ENCODE peak calls at places on chromosomes 6 and 20, in ten cellular contexts. One of them, this sample, is unnamed.

GRCh38 chr6:42341221-42341620 is 110.5 kb downstream of the TRERF1 start:
- DNase-seq in neural crest cell: no peak
- DNase-seq in AG09319: no peak
- DNase-seq in fibroblast of villous mesenchyme: no peak
- DNase-seq in keratinocyte: no peak
- DNase-seq in CD14-positive monocyte: no peak
- DNase-seq in A673: no peak
- DNase-seq in coronary artery: no peak
- DNase-seq in breast epithelium: no peak
- DNase-seq in A549: no peak
- DNase-seq in this sample: no peak

GRCh38 chr6:139520321-139520768 is 145.9 kb upstream of the CITED2 start:
- DNase-seq in breast epithelium: no peak
- DNase-seq in CD14-positive monocyte: no peak
- DNase-seq in A673: no peak
- DNase-seq in AG09319: no peak
- DNase-seq in coronary artery: no peak
- DNase-seq in keratinocyte: peak
- DNase-seq in A549: no peak
- DNase-seq in neural crest cell: no peak
- DNase-seq in fibroblast of villous mesenchyme: peak
- DNase-seq in this sample: no peak

GRCh38 chr6:10138917-10139316 is 276.0 kb downstream of the TFAP2A start:
- DNase-seq in AG09319: no peak
- DNase-seq in A549: no peak
- DNase-seq in A673: no peak
- DNase-seq in fibroblast of villous mesenchyme: no peak
- DNase-seq in CD14-positive monocyte: no peak
- DNase-seq in keratinocyte: peak
- DNase-seq in neural crest cell: no peak
- DNase-seq in coronary artery: no peak
- DNase-seq in breast epithelium: no peak
- DNase-seq in this sample: no peak

GRCh38 chr20:32203556-32204484 is 3.7 kb downstream of the PLAGL2 start:
- DNase-seq in A549: no peak
- DNase-seq in breast epithelium: no peak
- DNase-seq in keratinocyte: no peak
- DNase-seq in neural crest cell: no peak
- DNase-seq in AG09319: no peak
- DNase-seq in coronary artery: no peak
- DNase-seq in CD14-positive monocyte: no peak
- DNase-seq in A673: no peak
- DNase-seq in fibroblast of villous mesenchyme: peak
- DNase-seq in this sample: no peak

GRCh38 chr6:111663232-111663631 is 57.6 kb upstream of the TRAF3IP2 start:
- DNase-seq in coronary artery: no peak
- DNase-seq in keratinocyte: no peak
- DNase-seq in CD14-positive monocyte: no peak
- DNase-seq in AG09319: no peak
- DNase-seq in breast epithelium: no peak
- DNase-seq in fibroblast of villous mesenchyme: no peak
- DNase-seq in A549: no peak
- DNase-seq in A673: no peak
- DNase-seq in neural crest cell: no peak
- DNase-seq in this sample: no peak

GRCh38 chr6:21024621-21025020 is 490.4 kb downstream of the CDKAL1 start:
- DNase-seq in fibroblast of villous mesenchyme: peak
- DNase-seq in keratinocyte: no peak
- DNase-seq in CD14-positive monocyte: no peak
- DNase-seq in A673: no peak
- DNase-seq in neural crest cell: no peak
- DNase-seq in A549: no peak
- DNase-seq in AG09319: no peak
- DNase-seq in breast epithelium: no peak
- DNase-seq in coronary artery: no peak
- DNase-seq in this sample: no peak

GRCh38 chr6:31945507-31946369 is at the start of gene CFB:
- DNase-seq in fibroblast of villous mesenchyme: peak
- DNase-seq in coronary artery: peak
- DNase-seq in A549: peak
- DNase-seq in keratinocyte: no peak
- DNase-seq in A673: peak
- DNase-seq in neural crest cell: no peak
- DNase-seq in CD14-positive monocyte: no peak
- DNase-seq in AG09319: peak
- DNase-seq in breast epithelium: peak
- DNase-seq in this sample: no peak

GRCh38 chr6:12848969-12849368 is 132.4 kb downstream of the PHACTR1 start:
- DNase-seq in CD14-positive monocyte: no peak
- DNase-seq in keratinocyte: no peak
- DNase-seq in breast epithelium: no peak
- DNase-seq in A549: no peak
- DNase-seq in A673: peak
- DNase-seq in coronary artery: no peak
- DNase-seq in AG09319: no peak
- DNase-seq in fibroblast of villous mesenchyme: no peak
- DNase-seq in neural crest cell: no peak
- DNase-seq in this sample: no peak

GRCh38 chr6:87391334-87391733 is 16.4 kb upstream of the CFAP206 start:
- DNase-seq in AG09319: no peak
- DNase-seq in fibroblast of villous mesenchyme: peak
- DNase-seq in coronary artery: no peak
- DNase-seq in A673: peak
- DNase-seq in A549: peak
- DNase-seq in neural crest cell: peak
- DNase-seq in keratinocyte: no peak
- DNase-seq in CD14-positive monocyte: no peak
- DNase-seq in breast epithelium: no peak
- DNase-seq in this sample: peak
- TF ChIP-seq CTCF in AG09319: peak
- TF ChIP-seq CTCF in fibroblast of villous mesenchyme: peak
- TF ChIP-seq CTCF in coronary artery: no peak
- TF ChIP-seq CTCF in A673: peak
- TF ChIP-seq CTCF in A549: peak
- TF ChIP-seq CTCF in neural crest cell: peak
- TF ChIP-seq CTCF in keratinocyte: peak
- TF ChIP-seq CTCF in CD14-positive monocyte: no peak
- TF ChIP-seq CTCF in breast epithelium: no peak
- TF ChIP-seq CTCF in this sample: peak

DNA sequence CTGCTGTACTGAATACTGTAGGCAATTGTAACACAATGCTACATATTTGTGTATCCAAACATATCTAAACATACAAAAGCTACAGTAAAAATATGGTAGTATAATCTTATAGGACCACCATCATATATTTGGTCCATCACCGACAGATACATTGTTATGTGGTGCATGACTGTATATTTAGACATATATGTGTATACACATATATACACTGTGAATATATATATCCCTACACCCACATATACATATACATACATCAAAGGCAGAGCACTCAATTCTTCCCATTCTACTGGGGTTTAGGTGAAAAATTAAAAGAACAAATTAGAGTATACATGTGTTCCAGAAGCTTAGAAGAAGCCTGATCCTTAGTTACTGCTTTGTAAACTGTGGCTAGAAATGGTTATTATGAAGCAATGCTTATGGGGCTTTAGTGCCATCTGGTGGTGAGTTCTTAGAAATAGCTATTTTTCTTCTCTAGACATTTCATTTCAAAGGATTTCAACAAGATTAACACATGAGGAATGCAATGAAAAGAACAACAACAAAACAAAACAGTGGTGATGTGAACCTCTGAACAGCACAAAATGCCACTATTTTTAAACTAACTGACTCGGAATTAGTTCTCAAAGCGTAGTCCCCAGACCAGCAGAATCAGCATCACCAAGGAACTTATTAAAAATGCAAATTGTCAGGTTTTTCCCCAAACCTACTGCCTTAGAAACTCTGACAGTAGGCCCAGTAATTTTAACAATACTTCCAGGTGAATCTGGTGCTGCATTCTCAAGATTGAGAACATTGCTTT is 38.0 kb downstream of the PKHD1 start:
- DNase-seq in breast epithelium: no peak
- DNase-seq in A549: peak
- DNase-seq in fibroblast of villous mesenchyme: peak
- DNase-seq in AG09319: no peak
- DNase-seq in CD14-positive monocyte: no peak
- DNase-seq in coronary artery: no peak
- DNase-seq in neural crest cell: peak
- DNase-seq in keratinocyte: peak
- DNase-seq in A673: peak
- DNase-seq in this sample: no peak
- TF ChIP-seq CTCF in breast epithelium: no peak
- TF ChIP-seq CTCF in A549: peak
- TF ChIP-seq CTCF in fibroblast of villous mesenchyme: peak
- TF ChIP-seq CTCF in AG09319: peak
- TF ChIP-seq CTCF in CD14-positive monocyte: peak
- TF ChIP-seq CTCF in coronary artery: peak
- TF ChIP-seq CTCF in neural crest cell: peak
- TF ChIP-seq CTCF in keratinocyte: peak
- TF ChIP-seq CTCF in A673: peak
- TF ChIP-seq CTCF in this sample: peak

GRCh38 chr20:60039526-60039925 is 81.3 kb downstream of the CDH26 start:
- DNase-seq in neural crest cell: no peak
- DNase-seq in breast epithelium: no peak
- DNase-seq in CD14-positive monocyte: no peak
- DNase-seq in AG09319: no peak
- DNase-seq in coronary artery: no peak
- DNase-seq in A673: no peak
- DNase-seq in fibroblast of villous mesenchyme: no peak
- DNase-seq in keratinocyte: no peak
- DNase-seq in A549: no peak
- DNase-seq in this sample: no peak

GRCh38 chr20:60038400-60038799 is 80.2 kb downstream of the CDH26 start:
- DNase-seq in A549: no peak
- DNase-seq in neural crest cell: no peak
- DNase-seq in keratinocyte: no peak
- DNase-seq in AG09319: no peak
- DNase-seq in coronary artery: no peak
- DNase-seq in fibroblast of villous mesenchyme: no peak
- DNase-seq in breast epithelium: no peak
- DNase-seq in A673: no peak
- DNase-seq in CD14-positive monocyte: no peak
- DNase-seq in this sample: no peak

GRCh38 chr20:60035486-60035885 is 77.3 kb downstream of the CDH26 start:
- DNase-seq in A673: no peak
- DNase-seq in keratinocyte: no peak
- DNase-seq in CD14-positive monocyte: no peak
- DNase-seq in neural crest cell: no peak
- DNase-seq in AG09319: no peak
- DNase-seq in fibroblast of villous mesenchyme: no peak
- DNase-seq in coronary artery: no peak
- DNase-seq in A549: no peak
- DNase-seq in breast epithelium: no peak
- DNase-seq in this sample: no peak

GRCh38 chr20:60036346-60037119 is 78.3 kb downstream of the CDH26 start:
- DNase-seq in A549: no peak
- DNase-seq in neural crest cell: no peak
- DNase-seq in breast epithelium: no peak
- DNase-seq in A673: no peak
- DNase-seq in fibroblast of villous mesenchyme: no peak
- DNase-seq in CD14-positive monocyte: no peak
- DNase-seq in keratinocyte: no peak
- DNase-seq in coronary artery: no peak
- DNase-seq in AG09319: no peak
- DNase-seq in this sample: no peak

GRCh38 chr20:60037120-60037499 is 78.9 kb downstream of the CDH26 start:
- DNase-seq in A549: peak
- DNase-seq in AG09319: no peak
- DNase-seq in CD14-positive monocyte: no peak
- DNase-seq in neural crest cell: no peak
- DNase-seq in coronary artery: no peak
- DNase-seq in breast epithelium: no peak
- DNase-seq in keratinocyte: no peak
- DNase-seq in A673: peak
- DNase-seq in fibroblast of villous mesenchyme: no peak
- DNase-seq in this sample: no peak
- TF ChIP-seq CTCF in A549: no peak
- TF ChIP-seq CTCF in AG09319: no peak
- TF ChIP-seq CTCF in CD14-positive monocyte: no peak
- TF ChIP-seq CTCF in neural crest cell: no peak
- TF ChIP-seq CTCF in coronary artery: no peak
- TF ChIP-seq CTCF in breast epithelium: no peak
- TF ChIP-seq CTCF in keratinocyte: no peak
- TF ChIP-seq CTCF in A673: peak
- TF ChIP-seq CTCF in fibroblast of villous mesenchyme: peak
- TF ChIP-seq CTCF in this sample: no peak

GRCh38 chr6:169157474-169158181 is 96.0 kb downstream of the THBS2 start:
- DNase-seq in fibroblast of villous mesenchyme: no peak
- DNase-seq in A673: no peak
- DNase-seq in AG09319: no peak
- DNase-seq in A549: no peak
- DNase-seq in neural crest cell: no peak
- DNase-seq in CD14-positive monocyte: no peak
- DNase-seq in breast epithelium: no peak
- DNase-seq in coronary artery: peak
- DNase-seq in keratinocyte: no peak
- DNase-seq in this sample: no peak

GRCh38 chr6:169158182-169158573 is 95.5 kb downstream of the THBS2 start:
- DNase-seq in breast epithelium: no peak
- DNase-seq in AG09319: peak
- DNase-seq in fibroblast of villous mesenchyme: peak
- DNase-seq in A549: no peak
- DNase-seq in neural crest cell: peak
- DNase-seq in CD14-positive monocyte: no peak
- DNase-seq in A673: no peak
- DNase-seq in keratinocyte: no peak
- DNase-seq in coronary artery: peak
- DNase-seq in this sample: no peak

GRCh38 chr6:169160091-169160854 is 93.4 kb downstream of the THBS2 start:
- DNase-seq in keratinocyte: no peak
- DNase-seq in coronary artery: peak
- DNase-seq in AG09319: no peak
- DNase-seq in breast epithelium: no peak
- DNase-seq in neural crest cell: no peak
- DNase-seq in A673: no peak
- DNase-seq in fibroblast of villous mesenchyme: no peak
- DNase-seq in CD14-positive monocyte: no peak
- DNase-seq in A549: no peak
- DNase-seq in this sample: no peak

GRCh38 chr6:169159331-169159730 is 94.3 kb downstream of the THBS2 start:
- DNase-seq in CD14-positive monocyte: no peak
- DNase-seq in fibroblast of villous mesenchyme: no peak
- DNase-seq in keratinocyte: no peak
- DNase-seq in AG09319: no peak
- DNase-seq in breast epithelium: no peak
- DNase-seq in A549: no peak
- DNase-seq in coronary artery: peak
- DNase-seq in A673: no peak
- DNase-seq in neural crest cell: no peak
- DNase-seq in this sample: no peak

DNA sequence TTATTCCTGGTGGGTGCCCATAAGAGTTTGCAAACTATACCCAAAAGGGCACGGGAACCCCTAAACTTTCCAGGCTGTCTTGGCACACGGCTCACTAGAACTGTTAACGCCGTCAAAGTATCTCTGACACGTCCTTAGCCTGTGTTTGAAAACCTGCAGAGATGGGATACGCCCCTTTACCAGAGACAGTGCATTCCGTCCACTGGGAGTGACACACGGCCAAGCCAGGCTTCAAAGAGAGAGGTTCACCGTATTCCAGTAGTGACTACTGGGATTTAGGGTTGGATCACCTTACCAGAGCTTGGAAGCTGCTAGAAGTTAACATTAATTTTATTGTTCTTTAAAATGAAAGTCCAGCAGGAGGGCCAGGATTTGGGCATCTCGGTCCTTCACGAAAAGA is 94.9 kb downstream of the THBS2 start:
- DNase-seq in CD14-positive monocyte: no peak
- DNase-seq in A549: no peak
- DNase-seq in breast epithelium: no peak
- DNase-seq in neural crest cell: no peak
- DNase-seq in keratinocyte: no peak
- DNase-seq in A673: no peak
- DNase-seq in coronary artery: no peak
- DNase-seq in AG09319: no peak
- DNase-seq in fibroblast of villous mesenchyme: no peak
- DNase-seq in this sample: no peak
- TF ChIP-seq CTCF in CD14-positive monocyte: no peak
- TF ChIP-seq CTCF in A549: no peak
- TF ChIP-seq CTCF in breast epithelium: no peak
- TF ChIP-seq CTCF in neural crest cell: no peak
- TF ChIP-seq CTCF in keratinocyte: no peak
- TF ChIP-seq CTCF in A673: no peak
- TF ChIP-seq CTCF in coronary artery: no peak
- TF ChIP-seq CTCF in AG09319: no peak
- TF ChIP-seq CTCF in fibroblast of villous mesenchyme: no peak
- TF ChIP-seq CTCF in this sample: no peak

This sample was measured in glutamatergic neuron.